ENCODE peak calls at places on chromosomes 1 and 21, in eight cellular contexts. R is heart right ventricle; U is pancreas; K is right lobe of liver; M is RWPE2; T is left lung; L is psoas muscle; Q is CD8-positive, alpha-beta T cell. J is an unnamed sample. For H3K36me3, the result is how much of the 10 kb centered on the place peaks cover.

GRCh38 chr1:153796786-153797659 is 21.8 kb downstream of the SLC27A3 start:
- ATAC-seq in R (no peak), Q (peak), L (peak), U (peak), T (peak), K (peak), M (peak), J (peak)

GRCh38 chr1:36516372-36517018 is 33.8 kb upstream of the CSF3R start:
- ATAC-seq in U (no peak), L (no peak), M (peak), Q (peak), R (peak), K (peak), T (peak), J (peak)

GRCh38 chr21:41032536-41032935 is 135.4 kb upstream of the BACE2 start:
- ATAC-seq in M (peak), T (no peak), L (no peak), Q (no peak), U (no peak), R (no peak), K (no peak), J (no peak)

GRCh38 chr1:41875487-41875886 is 43.2 kb downstream of the HIVEP3 start:
- ATAC-seq in Q (no peak), M (no peak), T (peak), U (no peak), K (no peak), R (peak), L (peak), J (peak)

GRCh38 chr1:62457955-62458354 is 21.1 kb downstream of the USP1 start:
- ATAC-seq in K (no peak), M (no peak), R (no peak), T (no peak), U (no peak), Q (no peak), L (no peak), J (no peak)

GRCh38 chr1:100433563-100433962 is 81.3 kb downstream of the CDC14A start:
- ATAC-seq in Q (no peak), U (no peak), K (no peak), M (no peak), R (no peak), T (no peak), L (no peak), J (no peak)

GRCh38 chr1:246417152-246417812 is 89.8 kb downstream of the SMYD3 start:
- ATAC-seq in R (no peak), L (no peak), K (no peak), Q (no peak), U (no peak), T (no peak), M (no peak), J (no peak)

GRCh38 chr1:61426254-61426653 is 298.7 kb downstream of the TM2D1 start:
- ATAC-seq in Q (no peak), R (peak), M (no peak), U (no peak), K (peak), L (no peak), T (no peak), J (no peak)

GRCh38 chr1:94332516-94332915 is 85.7 kb upstream of the ABCD3 start:
- ATAC-seq in T (no peak), Q (no peak), M (no peak), U (no peak), R (no peak), K (no peak), L (no peak), J (no peak)

GRCh38 chr1:7177021-7177420 is 391.8 kb downstream of the CAMTA1 start:
- ATAC-seq in U (no peak), R (no peak), L (no peak), M (no peak), Q (no peak), K (no peak), T (no peak), J (no peak)

GRCh38 chr1:169102567-169102966 is 3.9 kb upstream of the ATP1B1 start:
- ATAC-seq in U (no peak), K (no peak), Q (no peak), T (peak), R (peak), M (peak), L (no peak), J (no peak)

GRCh38 chr1:215647738-215648137 is 80.6 kb downstream of the KCTD3 start:
- ATAC-seq in K (peak), U (no peak), M (no peak), R (no peak), Q (no peak), T (no peak), L (no peak), J (no peak)

GRCh38 chr21:42451941-42452340 is 44.1 kb downstream of the RSPH1 start:
- ATAC-seq in Q (no peak), M (no peak), T (no peak), K (no peak), U (no peak), L (no peak), R (no peak), J (no peak)

GRCh38 chr1:10155087-10155712 is 55.2 kb upstream of the KIF1B start:
- ATAC-seq in L (peak), Q (no peak), T (peak), K (no peak), M (no peak), R (peak), U (no peak), J (no peak)

GRCh38 chr1:37465596-37466517 is 8.5 kb upstream of the ZC3H12A start:
- ATAC-seq in L (peak), T (peak), M (no peak), Q (no peak), R (no peak), K (no peak), U (peak), J (no peak)

GRCh38 chr1:113027008-113027407 is 46.0 kb upstream of the LRIG2 start:
- ATAC-seq in U (no peak), M (no peak), L (peak), R (no peak), T (no peak), Q (no peak), K (peak), J (no peak)

GRCh38 chr1:56434659-56435202 is 144.6 kb downstream of the PLPP3 start:
- ATAC-seq in U (no peak), M (no peak), Q (no peak), R (no peak), T (no peak), L (no peak), K (no peak), J (no peak)

GRCh38 chr1:41920658-41921057 is 1.9 kb upstream of the HIVEP3 start:
- ATAC-seq in U (no peak), K (no peak), T (no peak), L (peak), M (peak), Q (no peak), R (no peak), J (no peak)

GRCh38 chr1:44261963-44262362 is 48.7 kb downstream of the DMAP1 start:
- ATAC-seq in M (no peak), T (peak), Q (no peak), L (no peak), R (no peak), K (peak), U (no peak), J (no peak)

GRCh38 chr21:15749045-15749867 is 19.5 kb downstream of the USP25 start:
- ATAC-seq in M (no peak), Q (no peak), K (peak), U (peak), R (no peak), T (peak), L (no peak), J (no peak)

GRCh38 chr1:92922378-92923035 is 38.8 kb downstream of the DIPK1A start:
- ATAC-seq in M (no peak), T (no peak), L (peak), Q (no peak), K (peak), R (no peak), U (no peak), J (no peak)

GRCh38 chr1:222561656-222562055 is 13.8 kb upstream of the HHIPL2 start:
- ATAC-seq in U (no peak), L (no peak), T (no peak), R (no peak), Q (no peak), K (no peak), M (no peak), J (no peak)

GRCh38 chr1:6447016-6447817 is 18.8 kb downstream of the TNFRSF25 start:
- ATAC-seq in K (no peak), Q (no peak), L (no peak), R (no peak), M (no peak), T (no peak), U (peak), J (no peak)

GRCh38 chr1:207001492-207002245 is 30.9 kb downstream of the C1orf116 start:
- ATAC-seq in Q (no peak), L (no peak), T (peak), M (peak), R (no peak), K (no peak), U (no peak), J (no peak)

GRCh38 chr1:29832471-29832870 is 596.1 kb downstream of the PTPRU start:
- ATAC-seq in R (no peak), Q (no peak), K (no peak), M (no peak), U (no peak), T (no peak), L (no peak), J (no peak)

GRCh38 chr21:36474591-36474990 is 5.3 kb downstream of the CLDN14 start:
- ATAC-seq in L (no peak), Q (no peak), U (no peak), M (no peak), R (no peak), T (no peak), K (no peak), J (no peak)

GRCh38 chr1:96683931-96684330 is 37.7 kb upstream of the PTBP2 start:
- ATAC-seq in K (peak), L (no peak), R (no peak), M (no peak), U (no peak), Q (no peak), T (no peak), J (peak)

GRCh38 chr1:89102055-89102454 is 23.9 kb downstream of the GBP2 start:
- ATAC-seq in T (no peak), M (no peak), R (no peak), K (no peak), U (no peak), Q (no peak), L (no peak), J (no peak)
- TF ChIP-seq CTCF in T (no peak), M (no peak), R (no peak), K (no peak), U (no peak), Q (no peak), L (no peak), J (no peak)

DNA sequence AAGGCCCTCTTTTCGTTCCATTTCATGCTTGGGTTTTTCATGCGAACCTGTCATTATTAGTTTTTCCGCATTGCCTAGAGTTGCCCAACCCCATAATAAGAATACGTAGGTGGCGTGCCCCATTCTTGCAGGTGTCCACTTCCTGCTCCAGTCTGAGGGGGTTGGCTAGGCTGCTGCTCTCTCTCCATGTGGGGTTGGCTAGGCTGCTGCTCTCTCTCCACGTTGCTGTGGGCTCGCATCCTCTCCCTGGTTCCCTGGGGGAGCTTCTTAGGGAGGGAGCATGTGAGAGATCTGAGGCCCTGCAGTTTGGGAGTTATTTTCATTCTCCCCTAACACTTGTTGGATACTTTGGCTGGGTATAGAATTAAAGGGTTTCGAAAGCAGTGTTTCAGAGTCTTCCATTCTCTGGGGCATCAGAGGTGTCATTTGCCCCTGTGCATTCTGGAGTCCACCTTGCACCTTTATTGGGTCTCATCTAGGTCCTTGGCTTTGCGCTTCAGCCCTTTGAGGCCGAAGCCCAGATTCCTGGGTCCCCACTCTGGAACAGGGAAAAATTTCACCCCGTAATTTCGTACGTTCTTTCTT is 8.6 kb downstream of the C1orf35 start:
- ATAC-seq in M (no peak), T (no peak), L (no peak), K (no peak), Q (no peak), R (no peak), U (no peak), J (no peak)
- H3K36me3 ChIP-seq in M (under half), T (half or more), L (under half), K (under half), Q (under half), R (half or more), U (under half), J (under half)

GRCh38 chr1:202010042-202011015 is at the start of gene ELF3:
- ATAC-seq in Q (no peak), L (peak), U (peak), T (peak), M (peak), R (peak), K (peak), J (no peak)

GRCh38 chr1:202011994-202012393 is 1.6 kb downstream of the ELF3 start:
- ATAC-seq in R (no peak), T (no peak), Q (no peak), K (no peak), U (no peak), L (no peak), M (no peak), J (no peak)

GRCh38 chr1:202007279-202007678 is 3.1 kb upstream of the ELF3 start:
- ATAC-seq in R (no peak), K (no peak), U (no peak), M (no peak), Q (no peak), T (peak), L (no peak), J (no peak)

GRCh38 chr1:202007703-202008489 is 2.5 kb upstream of the ELF3 start:
- ATAC-seq in Q (no peak), R (no peak), T (peak), M (peak), K (no peak), L (no peak), U (peak), J (no peak)

GRCh38 chr1:202009326-202010031 is 908 bp upstream of the ELF3 start:
- ATAC-seq in M (peak), T (peak), K (peak), R (peak), Q (peak), U (peak), L (peak), J (peak)
- H3K4me3 ChIP-seq in M (no peak), T (no peak), K (peak), R (no peak), Q (no peak), U (peak), L (no peak), J (no peak)

DNA sequence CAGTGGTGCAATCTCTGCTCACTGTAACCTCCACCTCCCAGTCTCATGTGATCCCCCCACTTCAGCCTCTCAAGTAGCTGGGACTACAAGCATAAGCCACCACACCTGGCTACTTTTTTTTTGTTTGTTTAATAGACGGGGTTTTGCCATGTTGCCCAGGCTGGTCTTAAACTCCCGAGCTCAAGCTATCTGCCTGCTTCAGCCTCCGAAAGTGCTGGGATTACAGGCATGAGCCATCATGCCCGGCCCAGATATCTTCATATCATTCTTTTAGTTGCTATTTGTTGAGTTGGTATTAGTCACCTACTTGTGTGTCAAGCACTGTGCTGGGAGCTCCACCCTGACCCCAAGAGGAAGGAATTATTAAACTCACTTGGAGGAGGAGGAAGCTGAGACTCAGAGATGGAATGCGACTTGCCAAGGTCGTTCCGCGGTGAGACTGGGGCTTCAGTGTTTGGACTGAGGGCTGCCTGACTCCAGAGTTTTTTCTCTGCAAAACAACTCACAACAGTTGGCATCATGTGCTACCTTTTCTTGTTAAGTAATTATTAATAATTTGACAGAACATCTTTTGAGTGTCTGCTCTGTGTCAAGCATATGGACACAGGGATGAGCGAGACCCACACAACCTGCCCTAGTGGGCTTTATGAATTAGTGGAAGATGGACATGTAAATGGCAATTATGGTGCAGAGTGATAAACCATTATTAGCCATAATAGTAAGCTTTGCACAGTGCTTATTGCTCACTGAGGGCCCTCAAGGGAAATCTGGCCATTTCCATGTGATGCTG is 132.0 kb downstream of the FOXD2 start:
- ATAC-seq in R (peak), Q (no peak), M (peak), L (peak), U (peak), T (peak), K (peak), J (peak)
- TF ChIP-seq CTCF in R (peak), Q (no peak), M (peak), L (no peak), U (no peak), T (peak), K (peak), J (no peak)

GRCh38 chr1:225995919-225996864 is 3.0 kb downstream of the SDE2 start:
- ATAC-seq in M (no peak), T (no peak), R (no peak), K (no peak), U (no peak), L (no peak), Q (no peak), J (no peak)

GRCh38 chr1:225987491-225988316 is 11.4 kb downstream of the SDE2 start:
- ATAC-seq in Q (peak), U (no peak), R (no peak), K (peak), L (no peak), T (peak), M (no peak), J (no peak)

GRCh38 chr1:225990705-225991464 is 8.3 kb downstream of the SDE2 start:
- ATAC-seq in R (no peak), U (no peak), T (no peak), Q (peak), M (no peak), K (no peak), L (no peak), J (no peak)
- H3K36me3 ChIP-seq in R (half or more), U (under half), T (half or more), Q (half or more), M (under half), K (under half), L (under half), J (under half)

GRCh38 chr1:116911779-116912469 is 2.2 kb downstream of the PTGFRN start:
- ATAC-seq in T (no peak), R (no peak), Q (no peak), K (no peak), L (no peak), M (no peak), U (no peak), J (no peak)
- H3K4me3 ChIP-seq in T (no peak), R (no peak), Q (no peak), K (no peak), L (no peak), M (no peak), U (peak), J (peak)

J was measured in gastroesophageal sphincter.